ENCODE peak calls at places on chromosome 3, in seven cellular contexts. A is ACHN, L is posterior vena cava, P is ecto neural progenitor cell, X is T-helper 1 cell, T is bronchial epithelial cell, Q is neural crest cell. J is an unnamed sample.

GRCh38 chr3:158107508-158108095 is 1.4 kb upstream of the SHOX2 start:
- DNase-seq in X (no peak), T (no peak), P (no peak), A (no peak), L (no peak), Q (no peak), J (no peak)

GRCh38 chr3:50205719-50206276 is 727 bp downstream of the SLC38A3 start:
- DNase-seq in L (no peak), T (peak), X (no peak), P (peak), Q (no peak), A (no peak), J (peak)

GRCh38 chr3:127170794-127171193 is 22.1 kb upstream of the PRR23E start:
- DNase-seq in L (no peak), Q (no peak), X (no peak), A (peak), P (peak), T (no peak), J (peak)

GRCh38 chr3:129854460-129854859 is 39.1 kb downstream of the TMCC1 start:
- DNase-seq in X (no peak), P (no peak), Q (no peak), A (no peak), T (no peak), L (no peak), J (no peak)

GRCh38 chr3:155745795-155746550 is 1.1 kb upstream of the PLCH1 start:
- DNase-seq in L (no peak), P (peak), T (peak), Q (peak), X (no peak), A (peak), J (peak)

GRCh38 chr3:146739203-146739671 is 134.1 kb upstream of the PLSCR5 start:
- DNase-seq in X (no peak), L (no peak), P (no peak), A (no peak), Q (no peak), T (no peak), J (no peak)

GRCh38 chr3:99965077-99965476 is 147.4 kb downstream of the CMSS1 start:
- DNase-seq in X (no peak), L (no peak), Q (no peak), T (peak), P (no peak), A (no peak), J (no peak)

GRCh38 chr3:53160660-53161344 is at the start of gene PRKCD:
- DNase-seq in Q (peak), X (peak), T (peak), P (peak), L (peak), A (peak), J (peak)

GRCh38 chr3:39960515-39961403 is 151.3 kb downstream of the MYRIP start:
- DNase-seq in Q (no peak), X (no peak), P (no peak), T (no peak), A (no peak), L (no peak), J (no peak)